ENCODE peak calls at places on chromosomes 6 and 20, in six cellular contexts. Z is PC-3, M is PC-9, E is GM23338, B is MM.1S, S is SK-N-SH. X is an unnamed sample. For H3K9me2 and H3F3A, the result is how much of the 10 kb centered on the place peaks cover.

GRCh38 chr20:23132930-23133559 is 46.9 kb upstream of the CD93 start:
- DNase-seq in Z (no peak), M (no peak), E (no peak), B (no peak), S (no peak), X (no peak)

GRCh38 chr20:56810141-56810540 is 181.0 kb downstream of the TFAP2C start:
- DNase-seq in Z (no peak), M (no peak), E (no peak), B (no peak), S (no peak), X (no peak)

GRCh38 chr6:83853968-83854501 is 875 bp downstream of the RIPPLY2 start:
- DNase-seq in Z (no peak), M (no peak), E (peak), B (no peak), S (peak), X (no peak)

GRCh38 chr20:24492031-24492607 is 22.7 kb downstream of the SYNDIG1 start:
- DNase-seq in Z (no peak), M (no peak), E (peak), B (no peak), S (no peak), X (peak)

GRCh38 chr6:140768133-140768532 is 1364.6 kb upstream of the GJE1 start:
- DNase-seq in Z (no peak), M (no peak), E (no peak), B (no peak), S (no peak), X (no peak)

GRCh38 chr6:121482004-121482693 is 46.7 kb downstream of the GJA1 start:
- DNase-seq in Z (peak), M (peak), E (no peak), B (no peak), S (peak), X (peak)

GRCh38 chr6:128511518-128511917 is 8.9 kb downstream of the PTPRK start:
- DNase-seq in Z (peak), M (no peak), E (no peak), B (no peak), S (no peak), X (peak)

GRCh38 chr20:46169245-46170171 is 51.4 kb downstream of the CD40 start:
- DNase-seq in Z (no peak), M (no peak), E (no peak), B (no peak), S (peak), X (no peak)

GRCh38 chr20:25356294-25356933 is 34.2 kb downstream of the ABHD12 start:
- DNase-seq in Z (no peak), M (no peak), E (peak), B (no peak), S (peak), X (no peak)

GRCh38 chr20:32215729-32216128 is 8.0 kb downstream of the POFUT1 start:
- DNase-seq in Z (no peak), M (no peak), E (no peak), B (no peak), S (no peak), X (no peak)

GRCh38 chr6:117018771-117019170 is 141.7 kb downstream of the RFX6 start:
- DNase-seq in Z (peak), M (no peak), E (no peak), B (no peak), S (no peak), X (peak)

GRCh38 chr6:152356659-152357058 is 280.5 kb downstream of the SYNE1 start:
- DNase-seq in Z (peak), M (no peak), E (peak), B (peak), S (no peak), X (peak)

GRCh38 chr20:24651171-24651972 is 181.9 kb downstream of the SYNDIG1 start:
- DNase-seq in Z (peak), M (peak), E (no peak), B (no peak), S (no peak), X (peak)

GRCh38 chr20:25548613-25549086 is 36.7 kb downstream of the NINL start:
- DNase-seq in Z (no peak), M (no peak), E (no peak), B (no peak), S (no peak), X (no peak)

GRCh38 chr6:157076427-157076774 is 246.9 kb downstream of the TMEM242 start:
- DNase-seq in Z (no peak), M (no peak), E (no peak), B (no peak), S (no peak), X (no peak)

DNA sequence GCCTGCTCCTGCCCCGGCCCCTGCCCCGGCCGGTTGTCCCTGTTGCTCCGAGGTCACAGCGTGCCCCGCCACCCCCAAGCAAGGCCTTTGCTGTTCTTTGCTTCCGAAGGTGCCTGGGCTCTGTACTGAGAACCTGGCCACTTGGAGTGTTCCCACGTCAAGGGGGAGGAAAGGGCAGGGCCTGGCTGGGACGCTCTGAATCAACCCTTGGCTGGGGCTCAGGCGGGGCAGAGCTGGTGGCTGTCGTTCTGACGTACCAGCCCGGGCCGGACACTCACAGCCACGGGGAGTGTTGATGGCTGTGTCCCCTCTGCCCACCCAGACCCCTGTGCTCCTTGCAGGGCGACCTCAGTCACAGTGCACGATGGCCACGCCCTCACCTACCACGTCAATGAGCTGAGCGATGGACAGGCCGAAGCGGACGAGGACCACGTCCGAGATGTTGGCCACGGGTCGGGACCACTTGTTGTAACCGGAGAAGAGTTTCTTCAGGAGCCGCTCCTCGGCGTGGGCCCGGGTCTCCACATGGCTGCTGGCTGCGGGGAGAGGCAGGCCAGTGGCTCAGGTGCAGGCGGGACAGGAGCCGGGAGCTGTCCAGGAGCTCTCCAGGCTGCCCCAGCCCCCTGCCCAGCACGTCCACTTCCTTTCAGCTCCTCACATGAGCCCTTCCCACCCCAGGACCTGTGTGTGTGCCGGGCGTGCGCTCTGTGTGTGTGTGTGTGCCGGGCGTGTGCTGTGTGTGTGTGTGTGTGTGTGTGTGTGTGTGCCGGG is 1.8 kb downstream of the CHRNA4 start:
- DNase-seq in Z (no peak), M (no peak), E (no peak), B (no peak), S (no peak), X (no peak)
- H3K27ac ChIP-seq in Z (no peak), M (no peak), E (no peak), B (no peak), S (no peak), X (no peak)

GRCh38 chr6:168490757-168491156 is 49.8 kb downstream of the SMOC2 start:
- DNase-seq in Z (no peak), M (no peak), E (no peak), B (no peak), S (no peak), X (no peak)
- H3K9me2 ChIP-seq in Z (under half), M (under half), E (under half), B (under half), S (under half), X (under half)

GRCh38 chr6:32973144-32973854 is 4.9 kb downstream of the BRD2 start:
- DNase-seq in Z (peak), M (peak), E (peak), B (peak), S (no peak), X (peak)

GRCh38 chr6:32971245-32971580 is 2.8 kb downstream of the BRD2 start:
- DNase-seq in Z (no peak), M (no peak), E (no peak), B (no peak), S (no peak), X (no peak)

GRCh38 chr6:32973934-32974333 is 5.5 kb downstream of the BRD2 start:
- DNase-seq in Z (peak), M (peak), E (peak), B (peak), S (peak), X (peak)

GRCh38 chr6:32971581-32972352 is 3.4 kb downstream of the BRD2 start:
- DNase-seq in Z (peak), M (peak), E (peak), B (peak), S (peak), X (peak)

DNA sequence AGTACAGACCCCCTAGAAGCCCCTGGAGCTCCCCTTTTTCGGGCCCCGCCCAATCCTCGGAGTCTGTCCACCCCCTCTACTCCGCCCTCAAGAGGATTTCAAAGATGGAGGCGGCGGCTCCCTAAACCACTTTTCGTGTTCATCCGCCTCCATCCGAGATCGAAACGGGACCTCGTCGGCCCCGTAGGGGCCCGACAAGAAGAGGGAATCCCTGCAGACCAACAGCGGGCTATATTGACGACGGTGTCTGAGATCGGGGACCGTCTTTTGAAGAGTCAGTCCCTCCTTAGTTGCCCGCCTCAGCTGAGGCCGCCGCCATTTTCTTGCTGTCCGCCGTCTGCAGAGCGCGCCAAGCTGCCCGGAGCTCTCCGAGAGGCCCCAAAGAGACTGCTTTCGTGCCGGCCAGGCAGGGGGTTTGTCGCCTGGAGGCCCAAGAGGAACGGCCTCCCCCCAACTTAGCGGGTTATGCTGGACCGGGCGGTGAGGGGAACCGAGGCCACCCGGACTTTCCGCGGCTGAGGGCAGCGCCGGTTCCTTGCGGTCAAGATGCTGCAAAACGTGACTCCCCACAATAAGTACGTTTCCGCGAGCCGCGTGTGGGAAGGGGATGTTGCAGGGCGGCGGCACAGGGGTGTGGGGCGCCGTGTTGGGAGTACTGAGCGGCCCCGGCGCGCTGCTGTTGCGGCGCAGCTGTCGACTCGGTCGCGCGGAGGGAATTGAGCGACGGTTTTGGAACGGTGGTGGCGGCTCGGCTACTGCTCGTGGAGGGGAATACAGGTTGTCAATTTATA is 4.2 kb downstream of the BRD2 start:
- DNase-seq in Z (no peak), M (peak), E (peak), B (peak), S (peak), X (peak)
- H3F3A ChIP-seq in Z (under half), M (half or more), E (half or more), B (half or more), S (half or more), X (half or more)

GRCh38 chr6:111602481-111603404 is 2.9 kb downstream of the TRAF3IP2 start:
- DNase-seq in Z (no peak), M (no peak), E (no peak), B (no peak), S (no peak), X (peak)
- H3K27ac ChIP-seq in Z (no peak), M (no peak), E (no peak), B (no peak), S (peak), X (peak)

GRCh38 chr6:168038576-168039140 is 40.4 kb downstream of the FRMD1 start:
- DNase-seq in Z (no peak), M (no peak), E (no peak), B (no peak), S (no peak), X (no peak)
- H3K9me2 ChIP-seq in Z (under half), M (under half), E (under half), B (under half), S (under half), X (under half)

GRCh38 chr6:137494281-137494966 is at the start of gene OLIG3:
- DNase-seq in Z (no peak), M (no peak), E (peak), B (no peak), S (no peak), X (no peak)
- H3F3A ChIP-seq in Z (under half), M (under half), E (under half), B (under half), S (under half), X (under half)

DNA sequence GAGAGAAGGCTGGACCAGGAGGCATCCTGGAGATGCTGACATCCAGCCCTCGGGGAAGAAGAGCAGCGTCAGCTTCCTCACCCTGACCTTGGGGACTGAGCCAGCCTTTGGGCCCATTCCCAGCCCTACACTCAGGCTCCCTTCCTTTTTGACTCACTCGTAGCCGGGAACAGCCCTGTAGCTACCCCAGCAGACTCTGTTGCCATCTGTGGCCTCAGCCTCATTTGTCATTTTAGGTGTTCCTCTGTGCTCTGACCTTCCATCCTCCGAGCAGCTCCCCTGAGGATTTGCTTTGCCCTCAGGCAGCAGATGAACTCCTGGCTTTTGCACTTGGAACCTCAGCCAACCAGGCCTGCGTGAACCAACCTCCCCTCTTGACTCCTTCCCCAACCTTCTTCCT is 67.5 kb downstream of the ELOVL2 start:
- DNase-seq in Z (peak), M (no peak), E (no peak), B (no peak), S (no peak), X (peak)
- H3K27ac ChIP-seq in Z (no peak), M (no peak), E (no peak), B (no peak), S (no peak), X (no peak)

GRCh38 chr6:167817016-167817415 is 9.7 kb upstream of the AFDN start:
- DNase-seq in Z (no peak), M (no peak), E (no peak), B (no peak), S (no peak), X (no peak)

GRCh38 chr6:167824591-167825041 is 2.1 kb upstream of the AFDN start:
- DNase-seq in Z (no peak), M (no peak), E (no peak), B (no peak), S (no peak), X (peak)

GRCh38 chr6:167815296-167815980 is 11.3 kb upstream of the AFDN start:
- DNase-seq in Z (no peak), M (no peak), E (no peak), B (no peak), S (no peak), X (no peak)

GRCh38 chr6:167817729-167818128 is 9.0 kb upstream of the AFDN start:
- DNase-seq in Z (peak), M (peak), E (no peak), B (no peak), S (no peak), X (no peak)

DNA sequence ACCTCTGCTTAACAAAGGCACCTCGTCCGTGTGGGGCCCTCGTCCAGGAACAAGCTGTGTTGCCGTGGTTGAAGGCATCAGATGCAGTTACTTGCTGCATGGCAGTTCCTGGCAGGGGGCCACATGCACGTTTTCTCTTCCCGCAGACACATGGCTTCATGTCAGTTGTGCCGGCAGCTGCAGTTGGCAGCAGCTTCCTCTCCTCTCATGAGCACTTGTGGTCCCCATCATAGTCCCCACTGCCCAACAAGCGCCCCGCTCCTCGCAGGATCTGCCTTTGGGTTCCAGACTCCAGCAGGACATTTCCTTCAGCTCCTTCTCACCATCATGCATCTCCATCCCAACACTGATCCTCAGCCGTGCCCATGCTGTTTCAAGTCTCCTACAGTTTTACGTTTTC is 7.1 kb upstream of the AFDN start:
- DNase-seq in Z (no peak), M (no peak), E (no peak), B (no peak), S (no peak), X (no peak)
- H3K9me2 ChIP-seq in Z (under half), M (under half), E (under half), B (under half), S (under half), X (under half)

GRCh38 chr20:62368303-62368628 is 1.2 kb upstream of the LAMA5 start:
- DNase-seq in Z (no peak), M (no peak), E (no peak), B (no peak), S (no peak), X (no peak)
- H3F3A ChIP-seq in Z (under half), M (under half), E (under half), B (under half), S (under half), X (under half)

X was measured in GM23248.